ENCODE peak calls at places on chromosomes 13 and 19, in nine cellular contexts. B, U, F, C, S, N, D, O and M are unnamed samples.

GRCh38 chr13:72556945-72557344 is 170.5 kb downstream of the MZT1 start:
- DNase-seq in B (no peak), U (no peak), F (no peak), C (no peak), S (no peak), N (peak), D (no peak), O (no peak), M (no peak)

GRCh38 chr19:6853868-6854267 is 33.5 kb upstream of the ADGRE1 start:
- DNase-seq in B (no peak), U (no peak), F (no peak), C (no peak), S (no peak), N (no peak), D (no peak), O (no peak), M (no peak)

GRCh38 chr19:19026299-19026971 is 6.9 kb downstream of the SUGP2 start:
- DNase-seq in B (no peak), U (no peak), F (no peak), C (no peak), S (no peak), N (peak), D (peak), O (no peak), M (no peak)

GRCh38 chr13:34672631-34673030 is 269.4 kb upstream of the NBEA start:
- DNase-seq in B (no peak), U (no peak), F (no peak), C (no peak), S (no peak), N (peak), D (no peak), O (no peak), M (no peak)

GRCh38 chr13:65746522-65746921 is 1483.6 kb downstream of the PCDH9 start:
- DNase-seq in B (no peak), U (no peak), F (no peak), C (no peak), S (no peak), N (no peak), D (no peak), O (no peak), M (no peak)

GRCh38 chr13:64925727-64926126 is 2304.4 kb downstream of the PCDH9 start:
- DNase-seq in B (no peak), U (no peak), F (no peak), C (no peak), S (no peak), N (no peak), D (no peak), O (no peak), M (no peak)

GRCh38 chr13:49046002-49046401 is 70.3 kb downstream of the FNDC3A start:
- DNase-seq in B (no peak), U (no peak), F (no peak), C (peak), S (peak), N (no peak), D (no peak), O (no peak), M (no peak)

GRCh38 chr13:36965767-36966166 is 33.4 kb downstream of the ALG5 start:
- DNase-seq in B (no peak), U (no peak), F (no peak), C (peak), S (peak), N (peak), D (peak), O (no peak), M (no peak)

GRCh38 chr13:74200081-74200480 is 65.9 kb upstream of the KLF12 start:
- DNase-seq in B (no peak), U (no peak), F (no peak), C (no peak), S (no peak), N (no peak), D (no peak), O (no peak), M (no peak)

GRCh38 chr19:33293255-33294057 is 8.9 kb downstream of the CEBPA start:
- DNase-seq in B (no peak), U (no peak), F (peak), C (peak), S (peak), N (peak), D (peak), O (no peak), M (no peak)

DNA sequence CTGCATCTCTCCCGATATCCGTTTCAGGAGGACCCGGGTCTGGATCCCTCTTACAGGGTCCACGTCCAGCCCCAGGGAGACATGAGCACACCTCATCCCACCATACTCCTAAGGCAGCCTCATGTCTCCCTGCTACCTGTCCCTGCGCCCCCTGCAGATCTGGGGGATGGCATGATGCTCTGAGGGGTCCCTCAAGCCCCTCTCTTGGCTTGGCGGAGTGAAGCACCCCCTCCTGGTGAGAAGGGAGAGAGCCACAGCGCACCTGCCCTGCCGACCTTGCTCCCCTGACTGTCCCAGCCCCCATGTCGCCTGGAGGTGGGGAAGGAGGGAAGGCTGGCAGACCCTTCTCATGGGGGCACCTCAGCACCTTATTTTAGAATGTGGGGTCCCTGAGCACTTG is 21.5 kb upstream of the ARHGEF7 start:
- DNase-seq in B (no peak), U (no peak), F (no peak), C (no peak), S (no peak), N (no peak), D (no peak), O (no peak), M (no peak)
- TF ChIP-seq CTCF in B (no peak), U (no peak), F (peak), C (no peak), S (no peak), N (no peak), D (no peak), O (no peak), M (no peak)

GRCh38 chr13:33489563-33489962 is 204.0 kb upstream of the STARD13 start:
- DNase-seq in B (no peak), U (no peak), F (no peak), C (no peak), S (no peak), N (no peak), D (no peak), O (no peak), M (no peak)

GRCh38 chr13:33493672-33494365 is 208.3 kb upstream of the STARD13 start:
- DNase-seq in B (no peak), U (no peak), F (no peak), C (no peak), S (no peak), N (no peak), D (no peak), O (no peak), M (no peak)

GRCh38 chr13:33494596-33495214 is 209.2 kb upstream of the STARD13 start:
- DNase-seq in B (no peak), U (peak), F (no peak), C (no peak), S (no peak), N (peak), D (peak), O (no peak), M (no peak)

GRCh38 chr13:33487575-33488243 is 202.2 kb upstream of the STARD13 start:
- DNase-seq in B (no peak), U (no peak), F (no peak), C (no peak), S (peak), N (peak), D (peak), O (no peak), M (no peak)

GRCh38 chr13:33490461-33491327 is 205.1 kb upstream of the STARD13 start:
- DNase-seq in B (no peak), U (no peak), F (no peak), C (no peak), S (no peak), N (no peak), D (peak), O (no peak), M (no peak)
- TF ChIP-seq CTCF in B (no peak), U (no peak), F (no peak), C (no peak), S (no peak), N (no peak), D (no peak), O (no peak), M (no peak)

GRCh38 chr13:97122381-97122996 is 99.6 kb upstream of the MBNL2 start:
- DNase-seq in B (no peak), U (no peak), F (no peak), C (no peak), S (no peak), N (peak), D (peak), O (no peak), M (no peak)

GRCh38 chr13:97124237-97124636 is 97.9 kb upstream of the MBNL2 start:
- DNase-seq in B (no peak), U (no peak), F (no peak), C (no peak), S (no peak), N (no peak), D (no peak), O (no peak), M (no peak)

GRCh38 chr13:97127842-97128241 is 94.3 kb upstream of the MBNL2 start:
- DNase-seq in B (no peak), U (no peak), F (no peak), C (no peak), S (no peak), N (no peak), D (no peak), O (no peak), M (no peak)

GRCh38 chr13:97125051-97125809 is 96.9 kb upstream of the MBNL2 start:
- DNase-seq in B (no peak), U (no peak), F (no peak), C (no peak), S (peak), N (peak), D (peak), O (no peak), M (no peak)

DNA sequence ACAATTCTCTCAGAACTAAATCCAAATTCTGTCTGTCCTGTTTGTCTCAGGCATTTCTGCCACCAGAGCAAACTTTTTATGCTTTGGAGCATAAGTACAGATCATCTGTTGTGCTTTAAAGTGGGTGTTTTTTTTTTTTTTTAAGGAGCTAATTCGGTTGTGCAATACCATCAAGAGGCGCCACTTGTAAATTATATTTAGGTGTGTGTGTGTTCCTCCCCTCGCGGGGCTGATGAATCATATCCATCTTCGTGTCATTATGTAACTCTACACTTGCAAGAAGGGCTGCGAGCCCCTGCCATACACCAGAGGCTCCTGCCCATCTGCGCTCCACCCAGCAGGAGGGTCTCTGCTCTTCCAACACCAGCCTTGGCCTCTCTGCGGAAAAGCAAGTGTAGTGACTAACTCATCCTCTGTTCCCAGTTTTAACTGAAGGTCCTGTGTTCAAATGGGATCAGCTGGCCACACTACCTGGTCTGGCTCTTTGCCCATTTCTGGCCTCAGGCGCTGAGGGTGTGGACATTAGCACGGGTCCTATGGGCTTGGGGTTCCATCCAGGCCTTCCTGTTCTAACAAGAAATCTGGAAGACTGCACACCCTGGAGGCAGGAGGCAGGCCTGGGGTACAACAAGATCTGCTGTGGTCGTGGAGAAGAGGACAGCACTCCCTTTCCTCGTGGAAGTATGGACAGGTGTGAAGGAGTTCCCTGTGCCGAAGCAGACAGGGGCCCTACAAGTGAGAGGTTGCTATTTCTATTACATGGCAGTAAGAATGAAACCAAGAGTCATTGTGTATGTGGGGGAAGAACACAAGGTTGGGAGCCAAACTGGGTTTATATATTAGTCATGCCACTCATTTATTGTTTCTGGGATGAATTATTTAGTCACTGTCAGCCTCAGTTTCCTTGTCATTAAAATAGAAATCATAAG is 96.1 kb upstream of the MBNL2 start:
- DNase-seq in B (no peak), U (peak), F (no peak), C (no peak), S (no peak), N (peak), D (peak), O (no peak), M (no peak)
- TF ChIP-seq CTCF in B (no peak), U (no peak), F (no peak), C (no peak), S (no peak), N (no peak), D (no peak), O (no peak), M (no peak)

DNA sequence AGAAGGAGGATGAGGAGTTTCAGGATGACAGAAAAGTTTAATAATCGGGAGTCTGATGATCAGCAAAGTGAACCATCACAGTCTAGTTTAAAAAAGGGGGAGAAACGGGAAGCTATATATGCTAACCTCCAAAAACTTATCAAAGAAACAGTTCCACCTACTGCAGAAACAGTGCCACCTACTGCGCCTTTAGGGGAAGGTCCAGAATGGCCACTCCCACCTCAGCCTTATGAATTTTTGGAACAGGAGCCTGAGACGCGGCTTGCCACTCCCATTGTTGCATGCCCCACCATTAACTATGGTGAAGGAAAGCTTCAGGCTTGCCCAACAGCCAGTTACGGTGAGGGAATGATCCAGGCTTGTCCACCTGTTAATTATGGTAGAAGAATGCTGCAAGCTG is 929.0 kb downstream of the SLITRK6 start:
- DNase-seq in B (no peak), U (no peak), F (no peak), C (no peak), S (no peak), N (no peak), D (no peak), O (no peak), M (no peak)
- TF ChIP-seq CTCF in B (no peak), U (peak), F (peak), C (peak), S (no peak), N (peak), D (no peak), O (peak), M (no peak)

GRCh38 chr13:50125556-50126377 is 110.5 kb downstream of the KCNRG start:
- DNase-seq in B (peak), U (peak), F (no peak), C (peak), S (peak), N (peak), D (peak), O (peak), M (peak)

GRCh38 chr13:50127017-50127725 is 111.9 kb downstream of the KCNRG start:
- DNase-seq in B (peak), U (peak), F (no peak), C (no peak), S (no peak), N (no peak), D (peak), O (peak), M (no peak)

GRCh38 chr13:50127726-50128291 is 112.6 kb downstream of the KCNRG start:
- DNase-seq in B (no peak), U (peak), F (no peak), C (no peak), S (no peak), N (no peak), D (no peak), O (peak), M (no peak)

GRCh38 chr13:50125306-50125555 is 110.0 kb downstream of the KCNRG start:
- DNase-seq in B (peak), U (no peak), F (no peak), C (no peak), S (no peak), N (no peak), D (no peak), O (no peak), M (no peak)

GRCh38 chr13:50126378-50127016 is 111.3 kb downstream of the KCNRG start:
- DNase-seq in B (no peak), U (no peak), F (no peak), C (no peak), S (no peak), N (peak), D (peak), O (no peak), M (no peak)
- TF ChIP-seq CTCF in B (no peak), U (no peak), F (no peak), C (no peak), S (no peak), N (no peak), D (no peak), O (no peak), M (no peak)

GRCh38 chr13:28100149-28101121 is at the start of gene FLT3:
- DNase-seq in B (no peak), U (no peak), F (no peak), C (no peak), S (no peak), N (peak), D (peak), O (peak), M (no peak)
- TF ChIP-seq CTCF in B (no peak), U (no peak), F (no peak), C (no peak), S (no peak), N (no peak), D (no peak), O (no peak), M (no peak)

DNA sequence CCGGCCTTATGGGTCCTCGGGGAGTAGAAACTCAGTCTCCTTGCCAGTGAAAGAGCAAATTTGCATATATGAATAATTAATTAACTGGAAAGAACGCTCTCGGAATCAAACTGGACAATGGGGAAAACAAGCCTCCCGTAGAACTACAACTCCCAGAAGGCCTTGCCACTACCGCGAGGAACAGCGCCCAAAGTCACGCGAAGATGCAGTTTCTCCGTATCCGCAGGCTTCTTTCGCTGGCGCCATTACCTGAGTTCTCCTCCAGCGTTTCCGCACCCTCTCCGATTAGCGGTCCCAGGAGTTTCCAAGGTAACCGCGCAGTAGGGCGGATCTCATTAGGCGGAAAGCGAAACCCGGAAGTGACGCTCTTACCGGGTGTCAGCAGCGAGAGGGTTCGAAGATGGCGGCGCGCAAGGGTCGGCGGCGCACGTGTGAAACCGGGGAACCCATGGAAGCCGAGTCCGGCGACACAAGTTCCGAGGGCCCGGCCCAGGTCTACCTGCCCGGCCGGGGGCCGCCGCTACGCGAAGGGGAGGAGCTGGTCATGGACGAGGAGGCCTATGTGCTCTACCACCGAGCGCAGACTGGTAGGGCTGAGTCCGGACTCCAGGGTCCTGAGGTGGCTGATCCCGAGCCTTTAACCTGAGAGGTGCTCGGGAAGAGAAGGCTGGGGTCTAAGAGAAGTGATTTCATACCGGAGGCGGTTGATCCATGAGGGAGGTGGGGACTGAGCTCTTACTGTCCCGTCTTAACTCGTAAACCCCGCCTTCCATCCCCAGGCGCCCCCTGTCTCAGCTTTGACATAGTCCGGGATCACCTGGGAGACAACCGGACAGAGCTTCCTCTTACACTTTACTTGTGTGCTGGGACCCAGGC is at the start of gene GRWD1:
- DNase-seq in B (peak), U (peak), F (peak), C (peak), S (peak), N (peak), D (peak), O (peak), M (peak)
- TF ChIP-seq CTCF in B (no peak), U (no peak), F (no peak), C (no peak), S (no peak), N (peak), D (no peak), O (peak), M (no peak)

GRCh38 chr13:80030491-80030890 is 310.4 kb downstream of the SPRY2 start:
- DNase-seq in B (no peak), U (no peak), F (no peak), C (no peak), S (no peak), N (peak), D (peak), O (no peak), M (no peak)
- TF ChIP-seq CTCF in B (no peak), U (peak), F (peak), C (peak), S (peak), N (peak), D (peak), O (no peak), M (no peak)

DNA sequence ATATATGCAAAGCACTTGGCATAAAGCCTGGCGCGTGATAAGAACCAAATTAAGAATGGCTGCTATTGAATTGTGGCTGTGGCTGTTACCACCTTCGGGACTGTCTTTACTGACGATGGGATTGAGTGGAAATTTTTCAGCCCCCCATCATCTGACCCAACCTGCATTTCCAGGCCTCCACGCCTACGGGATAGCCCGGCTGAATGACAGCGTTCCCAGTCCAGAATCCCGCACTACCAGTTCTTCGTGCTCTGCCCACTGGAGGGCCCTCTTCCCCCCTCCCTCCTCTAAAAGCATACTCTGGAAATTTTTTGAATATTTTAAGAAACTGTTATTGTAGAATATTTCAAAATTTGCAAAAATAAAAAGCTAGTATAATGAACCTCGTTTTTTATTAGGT is 11.0 kb downstream of the KRTDAP start:
- DNase-seq in B (no peak), U (no peak), F (no peak), C (no peak), S (no peak), N (peak), D (no peak), O (no peak), M (no peak)
- TF ChIP-seq CTCF in B (no peak), U (no peak), F (no peak), C (no peak), S (no peak), N (peak), D (no peak), O (peak), M (no peak)

GRCh38 chr13:41668130-41668757 is 210.9 kb downstream of the RGCC start:
- DNase-seq in B (no peak), U (peak), F (peak), C (peak), S (peak), N (peak), D (peak), O (peak), M (no peak)
- TF ChIP-seq CTCF in B (peak), U (peak), F (peak), C (peak), S (peak), N (peak), D (peak), O (peak), M (no peak)